ENCODE peak calls at places on chromosomes 2 and 18, in five cellular contexts. One of them, this sample, is unnamed.

GRCh38 chr2:105188343-105188742 is 53.2 kb upstream of the GPR45 start:
- DNase-seq in K562: no peak
- DNase-seq in HepG2: no peak
- DNase-seq in SK-N-SH: no peak
- DNase-seq in HEK293T: no peak
- DNase-seq in this sample: no peak

GRCh38 chr2:170679607-170680079 is 35.5 kb upstream of the SP5 start:
- DNase-seq in K562: no peak
- DNase-seq in HEK293T: no peak
- DNase-seq in HepG2: peak; percentile 42
- DNase-seq in SK-N-SH: no peak
- DNase-seq in this sample: no peak

GRCh38 chr2:120625865-120626560 is 109.7 kb upstream of the GLI2 start:
- DNase-seq in SK-N-SH: no peak
- DNase-seq in HEK293T: no peak
- DNase-seq in HepG2: peak; percentile 35
- DNase-seq in K562: no peak
- DNase-seq in this sample: no peak

GRCh38 chr18:24173997-24174396 is 35.1 kb downstream of the CABYR start:
- DNase-seq in HEK293T: no peak
- DNase-seq in SK-N-SH: no peak
- DNase-seq in HepG2: no peak
- DNase-seq in K562: no peak
- DNase-seq in this sample: no peak

GRCh38 chr2:188897096-188897495 is 77.1 kb upstream of the COL3A1 start:
- DNase-seq in SK-N-SH: no peak
- DNase-seq in HEK293T: no peak
- DNase-seq in HepG2: no peak
- DNase-seq in K562: no peak
- DNase-seq in this sample: no peak

GRCh38 chr2:158034198-158034831 is 67.4 kb upstream of the UPP2 start:
- DNase-seq in HepG2: peak; percentile 74
- DNase-seq in HEK293T: peak; percentile 51
- DNase-seq in SK-N-SH: peak; percentile 39
- DNase-seq in K562: peak; percentile 58
- DNase-seq in this sample: no peak

GRCh38 chr2:133986881-133987793 is 266.7 kb upstream of the MGAT5 start:
- DNase-seq in SK-N-SH: no peak
- DNase-seq in K562: no peak
- DNase-seq in HepG2: no peak
- DNase-seq in HEK293T: no peak
- DNase-seq in this sample: no peak

GRCh38 chr2:109260886-109261700 is 132.1 kb downstream of the SH3RF3 start:
- DNase-seq in HepG2: peak; percentile 23
- DNase-seq in K562: peak; percentile 14
- DNase-seq in SK-N-SH: no peak
- DNase-seq in HEK293T: peak; percentile 42
- DNase-seq in this sample: no peak

GRCh38 chr2:225471492-225471891 is 72.0 kb downstream of the NYAP2 start:
- DNase-seq in K562: no peak
- DNase-seq in SK-N-SH: no peak
- DNase-seq in HepG2: peak; percentile 34
- DNase-seq in HEK293T: no peak
- DNase-seq in this sample: no peak

GRCh38 chr2:10039658-10040410 is 3.5 kb upstream of the KLF11 start:
- DNase-seq in HEK293T: no peak
- DNase-seq in SK-N-SH: peak; percentile 56
- DNase-seq in HepG2: no peak
- DNase-seq in K562: no peak
- DNase-seq in this sample: no peak

GRCh38 chr18:26386002-26386401 is 159.8 kb downstream of the TAF4B start:
- DNase-seq in SK-N-SH: no peak
- DNase-seq in K562: no peak
- DNase-seq in HEK293T: no peak
- DNase-seq in HepG2: peak; percentile 65
- DNase-seq in this sample: no peak

GRCh38 chr18:5582054-5582453 is 38.3 kb upstream of the EPB41L3 start:
- DNase-seq in HepG2: no peak
- DNase-seq in HEK293T: peak; percentile 23
- DNase-seq in K562: no peak
- DNase-seq in SK-N-SH: no peak
- DNase-seq in this sample: no peak

GRCh38 chr2:29699045-29699444 is 222.3 kb downstream of the ALK start:
- DNase-seq in HepG2: no peak
- DNase-seq in K562: no peak
- DNase-seq in SK-N-SH: no peak
- DNase-seq in HEK293T: no peak
- DNase-seq in this sample: no peak

GRCh38 chr2:147792966-147793617 is 51.7 kb upstream of the ACVR2A start:
- DNase-seq in K562: no peak
- DNase-seq in HEK293T: no peak
- DNase-seq in HepG2: no peak
- DNase-seq in SK-N-SH: no peak
- DNase-seq in this sample: no peak

GRCh38 chr2:154457291-154457690 is 241.2 kb upstream of the KCNJ3 start:
- DNase-seq in HEK293T: no peak
- DNase-seq in SK-N-SH: no peak
- DNase-seq in HepG2: no peak
- DNase-seq in K562: no peak
- DNase-seq in this sample: no peak

GRCh38 chr2:61443342-61444041 is 27.4 kb downstream of the USP34 start:
- DNase-seq in HepG2: peak; percentile 92
- DNase-seq in HEK293T: no peak
- DNase-seq in K562: no peak
- DNase-seq in SK-N-SH: no peak
- DNase-seq in this sample: peak; percentile 97

GRCh38 chr2:9778012-9778411 is 65.3 kb upstream of the TAF1B start:
- DNase-seq in HEK293T: peak; percentile 59
- DNase-seq in K562: peak; percentile 53
- DNase-seq in HepG2: no peak
- DNase-seq in SK-N-SH: no peak
- DNase-seq in this sample: no peak

GRCh38 chr2:182650704-182651103 is 65.4 kb upstream of the DNAJC10 start:
- DNase-seq in SK-N-SH: peak; percentile 16
- DNase-seq in HepG2: peak; percentile 28
- DNase-seq in HEK293T: peak; percentile 15
- DNase-seq in K562: peak; percentile 22
- DNase-seq in this sample: no peak

GRCh38 chr2:20093263-20094141 is 42.1 kb upstream of the LAPTM4A start:
- DNase-seq in HepG2: peak; percentile 95
- DNase-seq in K562: peak; percentile 57
- DNase-seq in HEK293T: peak; percentile 66
- DNase-seq in SK-N-SH: peak; percentile 88
- DNase-seq in this sample: no peak

DNA sequence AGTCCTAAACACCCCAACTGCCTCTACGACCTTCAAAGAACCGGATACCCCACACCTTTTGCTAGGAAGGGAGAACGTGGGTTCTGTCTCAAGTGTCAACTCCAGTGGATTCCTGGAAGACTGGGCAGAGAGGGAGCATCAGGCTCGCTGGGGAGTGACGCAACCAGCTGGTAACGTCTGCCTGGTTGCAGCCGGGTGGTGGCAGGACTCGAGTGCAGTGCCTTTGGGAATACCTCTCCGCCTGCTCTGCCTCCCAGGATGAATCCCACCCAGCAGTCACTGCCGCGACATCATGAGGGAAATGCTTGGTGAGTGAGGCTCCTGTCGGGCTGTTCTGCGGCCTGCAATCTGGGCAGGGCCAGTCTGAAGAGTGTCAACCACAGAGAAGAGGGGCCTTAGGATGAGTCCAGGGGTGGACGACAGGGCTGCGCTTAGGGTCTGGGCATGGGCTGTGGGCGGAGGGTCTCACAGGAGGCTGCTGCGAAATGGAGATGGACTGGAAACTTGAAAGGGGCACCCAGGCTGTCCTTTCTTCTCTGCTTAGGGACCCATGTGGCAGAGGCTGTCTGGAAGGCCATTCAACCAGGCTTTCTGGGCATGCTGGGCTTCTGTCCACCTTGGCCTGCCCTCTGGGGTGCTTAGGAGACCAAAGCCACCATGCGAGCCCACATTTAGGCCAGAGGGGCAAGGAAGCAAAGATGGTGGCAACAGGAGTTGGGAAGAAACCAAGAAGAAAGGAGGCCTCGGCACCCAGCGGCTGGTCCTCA is 12.9 kb downstream of the GPR17 start:
- DNase-seq in K562: no peak
- DNase-seq in SK-N-SH: no peak
- DNase-seq in HepG2: no peak
- DNase-seq in HEK293T: no peak
- DNase-seq in this sample: no peak
- TF ChIP-seq FOXM1 in K562: no peak
- TF ChIP-seq FOXM1 in SK-N-SH: no peak
- TF ChIP-seq FOXM1 in HepG2: no peak
- TF ChIP-seq FOXM1 in HEK293T: no peak
- TF ChIP-seq FOXM1 in this sample: no peak

GRCh38 chr2:632471-632870 is 44.7 kb downstream of the TMEM18 start:
- DNase-seq in K562: no peak
- DNase-seq in HEK293T: no peak
- DNase-seq in SK-N-SH: no peak
- DNase-seq in HepG2: no peak
- DNase-seq in this sample: no peak
- TF ChIP-seq FOXM1 in K562: no peak
- TF ChIP-seq FOXM1 in HEK293T: no peak
- TF ChIP-seq FOXM1 in SK-N-SH: no peak
- TF ChIP-seq FOXM1 in HepG2: no peak
- TF ChIP-seq FOXM1 in this sample: no peak

GRCh38 chr2:204550738-204551137 is 5.5 kb downstream of the PARD3B start:
- DNase-seq in SK-N-SH: no peak
- DNase-seq in K562: no peak
- DNase-seq in HEK293T: no peak
- DNase-seq in HepG2: no peak
- DNase-seq in this sample: no peak
- TF ChIP-seq FOXM1 in SK-N-SH: no peak
- TF ChIP-seq FOXM1 in K562: no peak
- TF ChIP-seq FOXM1 in HEK293T: no peak
- TF ChIP-seq FOXM1 in HepG2: no peak
- TF ChIP-seq FOXM1 in this sample: no peak

DNA sequence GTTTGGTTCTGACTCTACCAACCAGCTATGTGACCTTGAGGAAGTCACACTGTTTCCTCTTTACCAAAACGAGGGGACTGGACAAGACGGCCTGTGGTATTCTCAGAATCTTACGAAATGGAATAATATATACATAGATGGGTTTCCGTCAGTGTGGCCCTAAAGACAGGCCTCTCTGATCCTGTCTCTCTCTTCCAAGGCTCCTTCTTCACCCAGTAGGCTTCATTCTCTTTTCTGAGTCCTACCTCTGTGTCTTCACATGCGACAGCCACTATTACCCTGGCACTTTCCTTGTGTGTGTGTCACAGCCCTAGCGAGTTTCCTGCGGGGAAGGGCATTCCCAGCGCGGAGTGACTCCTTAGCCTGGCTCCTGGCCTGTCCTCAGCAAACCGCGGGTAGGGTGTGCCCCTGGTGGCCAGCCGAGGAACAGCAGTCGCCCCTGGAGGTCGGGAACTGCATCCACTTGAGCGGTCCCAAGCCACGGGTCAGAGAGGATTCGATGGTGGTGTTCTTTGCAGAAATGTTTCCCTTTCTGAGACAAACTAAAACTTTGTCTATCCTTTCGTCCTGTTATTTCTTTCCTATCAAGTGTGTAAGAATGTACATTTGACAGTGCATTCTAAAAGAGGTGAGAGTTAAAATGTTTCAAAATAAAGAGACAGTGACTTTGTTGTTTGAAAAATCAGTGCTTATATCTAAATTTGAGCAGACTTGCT is 63.3 kb downstream of the RAB31 start:
- DNase-seq in SK-N-SH: peak; percentile 86
- DNase-seq in HepG2: peak; percentile 53
- DNase-seq in K562: peak; percentile 81
- DNase-seq in HEK293T: peak; percentile 81
- DNase-seq in this sample: no peak
- TF ChIP-seq FOXM1 in SK-N-SH: no peak
- TF ChIP-seq FOXM1 in HepG2: no peak
- TF ChIP-seq FOXM1 in K562: no peak
- TF ChIP-seq FOXM1 in HEK293T: no peak
- TF ChIP-seq FOXM1 in this sample: no peak

GRCh38 chr2:213932-214693 is 49.7 kb downstream of the SH3YL1 start:
- DNase-seq in SK-N-SH: peak; percentile 50
- DNase-seq in HepG2: no peak
- DNase-seq in K562: no peak
- DNase-seq in HEK293T: no peak
- DNase-seq in this sample: no peak
- TF ChIP-seq FOXM1 in SK-N-SH: no peak
- TF ChIP-seq FOXM1 in HepG2: no peak
- TF ChIP-seq FOXM1 in K562: no peak
- TF ChIP-seq FOXM1 in HEK293T: no peak
- TF ChIP-seq FOXM1 in this sample: no peak

GRCh38 chr2:7089898-7090510 is 172.8 kb downstream of the RNF144A start:
- DNase-seq in HepG2: no peak
- DNase-seq in HEK293T: no peak
- DNase-seq in K562: no peak
- DNase-seq in SK-N-SH: no peak
- DNase-seq in this sample: no peak
- TF ChIP-seq FOXM1 in HepG2: no peak
- TF ChIP-seq FOXM1 in HEK293T: no peak
- TF ChIP-seq FOXM1 in K562: no peak
- TF ChIP-seq FOXM1 in SK-N-SH: no peak
- TF ChIP-seq FOXM1 in this sample: no peak

GRCh38 chr2:168517801-168518200 is 61.7 kb downstream of the CERS6 start:
- DNase-seq in K562: no peak
- DNase-seq in HepG2: no peak
- DNase-seq in SK-N-SH: no peak
- DNase-seq in HEK293T: no peak
- DNase-seq in this sample: no peak
- TF ChIP-seq FOXM1 in K562: no peak
- TF ChIP-seq FOXM1 in HepG2: no peak
- TF ChIP-seq FOXM1 in SK-N-SH: no peak
- TF ChIP-seq FOXM1 in HEK293T: no peak
- TF ChIP-seq FOXM1 in this sample: no peak

DNA sequence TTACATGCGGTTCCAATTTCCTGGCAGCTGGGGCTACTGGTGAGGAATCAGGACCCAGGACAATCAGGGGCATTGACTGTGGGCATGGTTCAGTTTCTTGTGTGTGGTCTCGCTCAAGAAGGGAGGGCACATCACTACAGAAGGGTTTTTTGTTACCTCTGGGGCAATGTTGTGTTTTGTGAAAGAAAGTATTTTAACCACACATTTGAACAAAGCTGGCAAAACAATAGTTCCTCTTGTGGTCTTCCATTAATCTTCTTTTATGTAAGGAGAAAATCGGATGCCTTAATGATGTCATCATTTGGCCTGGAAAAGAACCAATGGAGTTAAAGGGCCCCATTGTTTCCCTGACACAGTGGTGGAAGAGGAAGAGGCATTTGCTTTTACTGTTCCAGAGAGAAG is 197.4 kb downstream of the SH3BP4 start:
- DNase-seq in K562: no peak
- DNase-seq in SK-N-SH: no peak
- DNase-seq in HEK293T: no peak
- DNase-seq in HepG2: no peak
- DNase-seq in this sample: no peak
- TF ChIP-seq FOXM1 in K562: no peak
- TF ChIP-seq FOXM1 in SK-N-SH: no peak
- TF ChIP-seq FOXM1 in HEK293T: no peak
- TF ChIP-seq FOXM1 in HepG2: no peak
- TF ChIP-seq FOXM1 in this sample: no peak